ENCODE peak calls at places on chromosomes 1 and 21, in six cellular contexts. One of them, this sample, is unnamed.

GRCh38 chr1:98963359-98963758 is 41.3 kb downstream of the PLPPR5 start:
- DNase-seq in mucosa of descending colon: no peak
- DNase-seq in DMS153: no peak
- DNase-seq in AG09319: no peak
- DNase-seq in anterior cingulate cortex: no peak
- DNase-seq in transverse colon: no peak
- DNase-seq in this sample: no peak

GRCh38 chr1:54804471-54805132 is 3.5 kb upstream of the TTC22 start:
- DNase-seq in DMS153: no peak
- DNase-seq in transverse colon: peak; percentile 44
- DNase-seq in mucosa of descending colon: no peak
- DNase-seq in AG09319: no peak
- DNase-seq in anterior cingulate cortex: no peak
- DNase-seq in this sample: no peak

GRCh38 chr21:37550618-37551405 is 184.2 kb downstream of the DYRK1A start:
- DNase-seq in mucosa of descending colon: no peak
- DNase-seq in anterior cingulate cortex: no peak
- DNase-seq in transverse colon: no peak
- DNase-seq in DMS153: no peak
- DNase-seq in AG09319: no peak
- DNase-seq in this sample: no peak

GRCh38 chr21:42878678-42878992 is 704 bp downstream of the WDR4 start:
- DNase-seq in transverse colon: no peak
- DNase-seq in anterior cingulate cortex: no peak
- DNase-seq in AG09319: no peak
- DNase-seq in mucosa of descending colon: no peak
- DNase-seq in DMS153: no peak
- DNase-seq in this sample: no peak

GRCh38 chr21:42495765-42496119 is 282 bp downstream of the RSPH1 start:
- DNase-seq in DMS153: peak; percentile 64
- DNase-seq in AG09319: no peak
- DNase-seq in transverse colon: peak; percentile 74
- DNase-seq in mucosa of descending colon: no peak
- DNase-seq in anterior cingulate cortex: peak; percentile 75
- DNase-seq in this sample: no peak

GRCh38 chr21:29987762-29988161 is 48.0 kb upstream of the GRIK1 start:
- DNase-seq in AG09319: no peak
- DNase-seq in DMS153: no peak
- DNase-seq in mucosa of descending colon: no peak
- DNase-seq in transverse colon: no peak
- DNase-seq in anterior cingulate cortex: no peak
- DNase-seq in this sample: no peak

GRCh38 chr1:55000110-55000815 is 1.5 kb downstream of the BSND start:
- DNase-seq in anterior cingulate cortex: no peak
- DNase-seq in AG09319: no peak
- DNase-seq in DMS153: no peak
- DNase-seq in mucosa of descending colon: no peak
- DNase-seq in transverse colon: no peak
- DNase-seq in this sample: no peak

GRCh38 chr21:41482321-41482720 is 25.6 kb downstream of the TMPRSS2 start:
- DNase-seq in DMS153: no peak
- DNase-seq in mucosa of descending colon: no peak
- DNase-seq in anterior cingulate cortex: no peak
- DNase-seq in AG09319: no peak
- DNase-seq in transverse colon: no peak
- DNase-seq in this sample: no peak

GRCh38 chr1:110630770-110631663 is 24.9 kb upstream of the KCNA2 start:
- DNase-seq in DMS153: peak; percentile 9
- DNase-seq in mucosa of descending colon: peak; percentile 84
- DNase-seq in AG09319: peak; percentile 5
- DNase-seq in anterior cingulate cortex: peak; percentile 72
- DNase-seq in transverse colon: peak; percentile 86
- DNase-seq in this sample: peak; percentile 81

This sample was measured in lower lobe of right lung.